ENCODE peak calls at places on chromosomes 4 and X, in four cellular contexts. M, L, A and H are unnamed samples.

GRCh38 chr4:108811486-108811885 is 48.6 kb upstream of the ETNPPL start:
- DNase-seq in M (no peak), L (no peak), A (no peak), H (no peak)

GRCh38 chr4:111268769-111269414 is 646.0 kb upstream of the PITX2 start:
- DNase-seq in M (peak; percentile 25), L (no peak), A (no peak), H (peak; percentile 18)

GRCh38 chrX:19028560-19028959 is 44.6 kb upstream of the PHKA2 start:
- DNase-seq in M (no peak), L (no peak), A (no peak), H (no peak)

GRCh38 chr4:150108693-150109092 is 30.4 kb downstream of the DCLK2 start:
- DNase-seq in M (no peak), L (no peak), A (no peak), H (no peak)

GRCh38 chr4:173189117-173189693 is 20.6 kb downstream of the GALNT7 start:
- DNase-seq in M (no peak), L (no peak), A (no peak), H (no peak)

GRCh38 chrX:14476169-14476568 is 53.2 kb upstream of the GLRA2 start:
- DNase-seq in M (no peak), L (no peak), A (no peak), H (no peak)

GRCh38 chr4:27009539-27009938 is 148.9 kb downstream of the STIM2 start:
- DNase-seq in M (no peak), L (no peak), A (no peak), H (no peak)

GRCh38 chr4:139568206-139568969 is 12.4 kb upstream of the SETD7 start:
- DNase-seq in M (no peak), L (no peak), A (no peak), H (peak; percentile 91)

GRCh38 chr4:2638730-2639129 is 102.3 kb downstream of the FAM193A start:
- DNase-seq in M (no peak), L (no peak), A (no peak), H (no peak)